ENCODE peak calls at places on chromosomes 2 and 18, in eight cellular contexts. One of them, this sample, is unnamed. For H3K9me3 and H3K4me1, the result is how much of the 10 kb centered on the place peaks cover.

GRCh38 chr2:118845843-118846666 is 1.4 kb downstream of the EN1 start:
- DNase-seq in right cardiac atrium: no peak
- DNase-seq in body of pancreas: no peak
- DNase-seq in tibial nerve: no peak
- DNase-seq in effector memory CD4-positive, alpha-beta T cell: no peak
- DNase-seq in hepatocyte: no peak
- DNase-seq in aorta: no peak
- DNase-seq in CD4-positive, CD25-positive, alpha-beta regulatory T cell: no peak
- DNase-seq in this sample: no peak

GRCh38 chr2:11129598-11130449 is 25.4 kb upstream of the SLC66A3 start:
- DNase-seq in right cardiac atrium: peak
- DNase-seq in body of pancreas: peak
- DNase-seq in tibial nerve: no peak
- DNase-seq in effector memory CD4-positive, alpha-beta T cell: peak
- DNase-seq in hepatocyte: peak
- DNase-seq in aorta: peak
- DNase-seq in CD4-positive, CD25-positive, alpha-beta regulatory T cell: peak
- DNase-seq in this sample: peak

GRCh38 chr2:18299423-18300212 is 260.8 kb downstream of the RDH14 start:
- DNase-seq in right cardiac atrium: no peak
- DNase-seq in body of pancreas: peak
- DNase-seq in tibial nerve: no peak
- DNase-seq in effector memory CD4-positive, alpha-beta T cell: no peak
- DNase-seq in hepatocyte: peak
- DNase-seq in aorta: no peak
- DNase-seq in CD4-positive, CD25-positive, alpha-beta regulatory T cell: no peak
- DNase-seq in this sample: no peak

GRCh38 chr2:190205643-190206042 is 114.0 kb downstream of the HIBCH start:
- DNase-seq in right cardiac atrium: no peak
- DNase-seq in body of pancreas: no peak
- DNase-seq in tibial nerve: no peak
- DNase-seq in effector memory CD4-positive, alpha-beta T cell: no peak
- DNase-seq in hepatocyte: no peak
- DNase-seq in aorta: no peak
- DNase-seq in CD4-positive, CD25-positive, alpha-beta regulatory T cell: no peak
- DNase-seq in this sample: no peak

GRCh38 chr2:10120938-10121574 is 1.5 kb upstream of the RRM2 start:
- DNase-seq in right cardiac atrium: no peak
- DNase-seq in body of pancreas: peak
- DNase-seq in tibial nerve: no peak
- DNase-seq in effector memory CD4-positive, alpha-beta T cell: no peak
- DNase-seq in hepatocyte: peak
- DNase-seq in aorta: no peak
- DNase-seq in CD4-positive, CD25-positive, alpha-beta regulatory T cell: no peak
- DNase-seq in this sample: no peak

GRCh38 chr2:2926009-2926857 is 451.4 kb downstream of the EIPR1 start:
- DNase-seq in right cardiac atrium: no peak
- DNase-seq in body of pancreas: no peak
- DNase-seq in tibial nerve: no peak
- DNase-seq in effector memory CD4-positive, alpha-beta T cell: no peak
- DNase-seq in hepatocyte: no peak
- DNase-seq in aorta: no peak
- DNase-seq in CD4-positive, CD25-positive, alpha-beta regulatory T cell: no peak
- DNase-seq in this sample: no peak

GRCh38 chr2:118307864-118308263 is 219.6 kb downstream of the INSIG2 start:
- DNase-seq in right cardiac atrium: no peak
- DNase-seq in body of pancreas: no peak
- DNase-seq in tibial nerve: no peak
- DNase-seq in effector memory CD4-positive, alpha-beta T cell: no peak
- DNase-seq in hepatocyte: no peak
- DNase-seq in aorta: no peak
- DNase-seq in CD4-positive, CD25-positive, alpha-beta regulatory T cell: no peak
- DNase-seq in this sample: no peak

GRCh38 chr2:204452464-204453023 is 92.7 kb upstream of the PARD3B start:
- DNase-seq in right cardiac atrium: peak
- DNase-seq in body of pancreas: peak
- DNase-seq in tibial nerve: peak
- DNase-seq in effector memory CD4-positive, alpha-beta T cell: no peak
- DNase-seq in hepatocyte: peak
- DNase-seq in aorta: no peak
- DNase-seq in CD4-positive, CD25-positive, alpha-beta regulatory T cell: no peak
- DNase-seq in this sample: no peak

GRCh38 chr2:156437876-156438410 is 1.8 kb downstream of the GPD2 start:
- DNase-seq in right cardiac atrium: no peak
- DNase-seq in body of pancreas: no peak
- DNase-seq in tibial nerve: no peak
- DNase-seq in effector memory CD4-positive, alpha-beta T cell: no peak
- DNase-seq in hepatocyte: no peak
- DNase-seq in aorta: no peak
- DNase-seq in CD4-positive, CD25-positive, alpha-beta regulatory T cell: no peak
- DNase-seq in this sample: no peak

GRCh38 chr2:157415632-157416101 is 28.2 kb downstream of the CYTIP start:
- DNase-seq in right cardiac atrium: peak
- DNase-seq in body of pancreas: peak
- DNase-seq in tibial nerve: no peak
- DNase-seq in effector memory CD4-positive, alpha-beta T cell: no peak
- DNase-seq in hepatocyte: no peak
- DNase-seq in aorta: no peak
- DNase-seq in CD4-positive, CD25-positive, alpha-beta regulatory T cell: no peak
- DNase-seq in this sample: no peak

GRCh38 chr2:102478686-102479470 is 5.9 kb downstream of the SLC9A4 start:
- DNase-seq in right cardiac atrium: no peak
- DNase-seq in body of pancreas: no peak
- DNase-seq in tibial nerve: no peak
- DNase-seq in effector memory CD4-positive, alpha-beta T cell: no peak
- DNase-seq in hepatocyte: no peak
- DNase-seq in aorta: no peak
- DNase-seq in CD4-positive, CD25-positive, alpha-beta regulatory T cell: no peak
- DNase-seq in this sample: no peak

GRCh38 chr2:129006135-129006885 is 687.6 kb upstream of the HS6ST1 start:
- DNase-seq in right cardiac atrium: no peak
- DNase-seq in body of pancreas: peak
- DNase-seq in tibial nerve: no peak
- DNase-seq in effector memory CD4-positive, alpha-beta T cell: no peak
- DNase-seq in hepatocyte: no peak
- DNase-seq in aorta: no peak
- DNase-seq in CD4-positive, CD25-positive, alpha-beta regulatory T cell: no peak
- DNase-seq in this sample: no peak

GRCh38 chr2:1550658-1551316 is 137.5 kb downstream of the TPO start:
- DNase-seq in right cardiac atrium: peak
- DNase-seq in body of pancreas: peak
- DNase-seq in tibial nerve: peak
- DNase-seq in effector memory CD4-positive, alpha-beta T cell: peak
- DNase-seq in hepatocyte: peak
- DNase-seq in aorta: peak
- DNase-seq in CD4-positive, CD25-positive, alpha-beta regulatory T cell: peak
- DNase-seq in this sample: peak

GRCh38 chr2:142038826-142039225 is 92.0 kb downstream of the LRP1B start:
- DNase-seq in right cardiac atrium: no peak
- DNase-seq in body of pancreas: no peak
- DNase-seq in tibial nerve: no peak
- DNase-seq in effector memory CD4-positive, alpha-beta T cell: no peak
- DNase-seq in hepatocyte: no peak
- DNase-seq in aorta: no peak
- DNase-seq in CD4-positive, CD25-positive, alpha-beta regulatory T cell: no peak
- DNase-seq in this sample: no peak

GRCh38 chr2:43193996-43194869 is 32.2 kb downstream of the ZFP36L2 start:
- DNase-seq in right cardiac atrium: no peak
- DNase-seq in body of pancreas: peak
- DNase-seq in tibial nerve: no peak
- DNase-seq in effector memory CD4-positive, alpha-beta T cell: no peak
- DNase-seq in hepatocyte: peak
- DNase-seq in aorta: no peak
- DNase-seq in CD4-positive, CD25-positive, alpha-beta regulatory T cell: no peak
- DNase-seq in this sample: no peak

GRCh38 chr2:105610444-105611327 is 134.0 kb upstream of the NCK2 start:
- DNase-seq in right cardiac atrium: no peak
- DNase-seq in body of pancreas: no peak
- DNase-seq in tibial nerve: no peak
- DNase-seq in effector memory CD4-positive, alpha-beta T cell: no peak
- DNase-seq in hepatocyte: no peak
- DNase-seq in aorta: no peak
- DNase-seq in CD4-positive, CD25-positive, alpha-beta regulatory T cell: no peak
- DNase-seq in this sample: no peak

GRCh38 chr2:85326406-85326945 is 1.3 kb downstream of the TGOLN2 start:
- DNase-seq in right cardiac atrium: no peak
- DNase-seq in body of pancreas: peak
- DNase-seq in tibial nerve: no peak
- DNase-seq in effector memory CD4-positive, alpha-beta T cell: peak
- DNase-seq in hepatocyte: no peak
- DNase-seq in aorta: no peak
- DNase-seq in CD4-positive, CD25-positive, alpha-beta regulatory T cell: peak
- DNase-seq in this sample: no peak

GRCh38 chr2:207122914-207123744 is 42.6 kb downstream of the KLF7 start:
- DNase-seq in right cardiac atrium: no peak
- DNase-seq in body of pancreas: no peak
- DNase-seq in tibial nerve: no peak
- DNase-seq in effector memory CD4-positive, alpha-beta T cell: no peak
- DNase-seq in hepatocyte: peak
- DNase-seq in aorta: no peak
- DNase-seq in CD4-positive, CD25-positive, alpha-beta regulatory T cell: no peak
- DNase-seq in this sample: no peak

GRCh38 chr2:218895758-218896500 is 15.3 kb downstream of the WNT10A start:
- DNase-seq in right cardiac atrium: no peak
- DNase-seq in body of pancreas: no peak
- DNase-seq in tibial nerve: no peak
- DNase-seq in effector memory CD4-positive, alpha-beta T cell: no peak
- DNase-seq in hepatocyte: no peak
- DNase-seq in aorta: no peak
- DNase-seq in CD4-positive, CD25-positive, alpha-beta regulatory T cell: no peak
- DNase-seq in this sample: no peak

DNA sequence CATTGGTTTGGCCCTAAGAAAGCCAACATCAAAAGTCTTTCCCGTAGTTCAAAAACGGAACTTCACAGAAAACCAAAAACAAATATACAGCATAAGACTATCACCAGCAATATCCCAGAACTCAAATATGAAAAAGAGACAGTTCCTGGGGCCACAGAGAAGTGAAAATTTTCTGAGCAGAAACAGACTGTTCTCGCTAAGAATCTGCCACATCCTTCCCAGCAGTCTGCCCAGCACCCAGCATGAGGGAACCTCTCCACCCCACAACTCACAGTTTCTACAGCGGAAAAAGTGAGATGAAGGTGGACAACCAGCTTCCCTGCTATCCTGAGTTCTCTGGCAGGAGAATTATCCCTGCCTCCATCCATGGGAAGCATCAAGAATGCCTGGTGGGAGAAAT is 26.7 kb upstream of the TMEM163 start:
- DNase-seq in right cardiac atrium: no peak
- DNase-seq in body of pancreas: no peak
- DNase-seq in tibial nerve: no peak
- DNase-seq in effector memory CD4-positive, alpha-beta T cell: no peak
- DNase-seq in hepatocyte: no peak
- DNase-seq in aorta: no peak
- DNase-seq in CD4-positive, CD25-positive, alpha-beta regulatory T cell: no peak
- DNase-seq in this sample: no peak
- H3K27ac ChIP-seq in right cardiac atrium: no peak
- H3K27ac ChIP-seq in body of pancreas: no peak
- H3K27ac ChIP-seq in tibial nerve: no peak
- H3K27ac ChIP-seq in effector memory CD4-positive, alpha-beta T cell: no peak
- H3K27ac ChIP-seq in hepatocyte: no peak
- H3K27ac ChIP-seq in aorta: no peak
- H3K27ac ChIP-seq in CD4-positive, CD25-positive, alpha-beta regulatory T cell: no peak
- H3K27ac ChIP-seq in this sample: no peak

GRCh38 chr18:80026363-80026762 is 7.9 kb upstream of the RBFA start:
- DNase-seq in right cardiac atrium: no peak
- DNase-seq in body of pancreas: no peak
- DNase-seq in tibial nerve: no peak
- DNase-seq in effector memory CD4-positive, alpha-beta T cell: no peak
- DNase-seq in hepatocyte: no peak
- DNase-seq in aorta: no peak
- DNase-seq in CD4-positive, CD25-positive, alpha-beta regulatory T cell: no peak
- DNase-seq in this sample: no peak
- H3K9me3 ChIP-seq in right cardiac atrium: under half
- H3K9me3 ChIP-seq in body of pancreas: under half
- H3K9me3 ChIP-seq in tibial nerve: half or more
- H3K9me3 ChIP-seq in effector memory CD4-positive, alpha-beta T cell: under half
- H3K9me3 ChIP-seq in hepatocyte: under half
- H3K9me3 ChIP-seq in aorta: under half
- H3K9me3 ChIP-seq in CD4-positive, CD25-positive, alpha-beta regulatory T cell: half or more
- H3K9me3 ChIP-seq in this sample: half or more

GRCh38 chr2:234995332-234996007 is 43.7 kb downstream of the SH3BP4 start:
- DNase-seq in right cardiac atrium: no peak
- DNase-seq in body of pancreas: no peak
- DNase-seq in tibial nerve: peak
- DNase-seq in effector memory CD4-positive, alpha-beta T cell: no peak
- DNase-seq in hepatocyte: no peak
- DNase-seq in aorta: no peak
- DNase-seq in CD4-positive, CD25-positive, alpha-beta regulatory T cell: no peak
- DNase-seq in this sample: no peak
- H3K4me1 ChIP-seq in right cardiac atrium: under half
- H3K4me1 ChIP-seq in body of pancreas: half or more
- H3K4me1 ChIP-seq in tibial nerve: under half
- H3K4me1 ChIP-seq in effector memory CD4-positive, alpha-beta T cell: under half
- H3K4me1 ChIP-seq in hepatocyte: half or more
- H3K4me1 ChIP-seq in aorta: under half
- H3K4me1 ChIP-seq in CD4-positive, CD25-positive, alpha-beta regulatory T cell: under half
- H3K4me1 ChIP-seq in this sample: under half

GRCh38 chr2:174630097-174630496 is 32.5 kb upstream of the WIPF1 start:
- DNase-seq in right cardiac atrium: no peak
- DNase-seq in body of pancreas: no peak
- DNase-seq in tibial nerve: no peak
- DNase-seq in effector memory CD4-positive, alpha-beta T cell: no peak
- DNase-seq in hepatocyte: no peak
- DNase-seq in aorta: no peak
- DNase-seq in CD4-positive, CD25-positive, alpha-beta regulatory T cell: no peak
- DNase-seq in this sample: no peak

GRCh38 chr2:174632847-174633620 is 35.4 kb upstream of the WIPF1 start:
- DNase-seq in right cardiac atrium: no peak
- DNase-seq in body of pancreas: no peak
- DNase-seq in tibial nerve: no peak
- DNase-seq in effector memory CD4-positive, alpha-beta T cell: no peak
- DNase-seq in hepatocyte: peak
- DNase-seq in aorta: no peak
- DNase-seq in CD4-positive, CD25-positive, alpha-beta regulatory T cell: no peak
- DNase-seq in this sample: no peak

GRCh38 chr2:174627216-174627615 is 29.6 kb upstream of the WIPF1 start:
- DNase-seq in right cardiac atrium: no peak
- DNase-seq in body of pancreas: no peak
- DNase-seq in tibial nerve: no peak
- DNase-seq in effector memory CD4-positive, alpha-beta T cell: no peak
- DNase-seq in hepatocyte: no peak
- DNase-seq in aorta: no peak
- DNase-seq in CD4-positive, CD25-positive, alpha-beta regulatory T cell: no peak
- DNase-seq in this sample: no peak

GRCh38 chr2:174631009-174631981 is 33.7 kb upstream of the WIPF1 start:
- DNase-seq in right cardiac atrium: no peak
- DNase-seq in body of pancreas: no peak
- DNase-seq in tibial nerve: no peak
- DNase-seq in effector memory CD4-positive, alpha-beta T cell: no peak
- DNase-seq in hepatocyte: no peak
- DNase-seq in aorta: no peak
- DNase-seq in CD4-positive, CD25-positive, alpha-beta regulatory T cell: no peak
- DNase-seq in this sample: no peak

DNA sequence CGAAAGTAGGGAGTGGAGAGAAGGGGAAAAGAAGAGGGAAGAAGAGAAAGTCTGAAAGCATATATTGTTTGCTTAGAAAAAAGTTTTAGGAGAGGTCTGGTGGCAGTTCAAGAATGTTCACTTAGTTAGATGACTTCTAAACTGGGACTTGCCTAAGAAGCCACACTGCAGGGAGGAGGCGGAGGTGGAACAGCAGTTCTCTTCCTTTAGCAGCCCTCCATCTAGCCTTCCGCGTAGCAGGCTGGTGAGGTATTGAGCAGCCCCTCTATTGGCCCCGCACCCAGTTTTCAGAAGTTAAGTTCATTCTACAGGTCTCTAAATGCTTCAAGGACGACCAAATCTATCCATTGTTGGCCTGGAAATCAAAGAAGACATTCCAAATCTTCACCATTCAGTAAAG is 31.9 kb upstream of the WIPF1 start:
- DNase-seq in right cardiac atrium: no peak
- DNase-seq in body of pancreas: no peak
- DNase-seq in tibial nerve: no peak
- DNase-seq in effector memory CD4-positive, alpha-beta T cell: no peak
- DNase-seq in hepatocyte: no peak
- DNase-seq in aorta: no peak
- DNase-seq in CD4-positive, CD25-positive, alpha-beta regulatory T cell: no peak
- DNase-seq in this sample: no peak
- H3K27ac ChIP-seq in right cardiac atrium: no peak
- H3K27ac ChIP-seq in body of pancreas: no peak
- H3K27ac ChIP-seq in tibial nerve: no peak
- H3K27ac ChIP-seq in effector memory CD4-positive, alpha-beta T cell: no peak
- H3K27ac ChIP-seq in hepatocyte: no peak
- H3K27ac ChIP-seq in aorta: no peak
- H3K27ac ChIP-seq in CD4-positive, CD25-positive, alpha-beta regulatory T cell: peak
- H3K27ac ChIP-seq in this sample: no peak

This sample was measured in heart right ventricle.